ENCODE peak calls at places on chromosomes 3 and 15, in six cellular contexts. V is CD8-positive, alpha-beta T cell; R is naive thymus-derived CD4-positive, alpha-beta T cell; M is neuronal stem cell; Y is CD8-positive, alpha-beta memory T cell; N is tibial artery. X is an unnamed sample. For H3K4me1, the result is how much of the 10 kb centered on the place peaks cover.

GRCh38 chr15:83380682-83381081 is 66.5 kb upstream of the SH3GL3 start:
- DNase-seq in V (no peak), R (no peak), M (no peak), Y (no peak), N (no peak), X (no peak)

GRCh38 chr15:65008989-65009388 is 19.3 kb upstream of the SPG21 start:
- DNase-seq in V (no peak), R (no peak), M (no peak), Y (no peak), N (no peak), X (no peak)

GRCh38 chr15:84402856-84403608 is 167.5 kb downstream of the GOLGA6L4 start:
- DNase-seq in V (no peak), R (no peak), M (no peak), Y (no peak), N (no peak), X (no peak)

GRCh38 chr3:63069780-63070540 is 194.7 kb upstream of the CADPS start:
- DNase-seq in V (no peak), R (no peak), M (no peak), Y (no peak), N (no peak), X (no peak)

GRCh38 chr3:113746955-113747718 is at the start of gene ATP6V1A:
- DNase-seq in V (peak), R (peak), M (peak), Y (peak), N (peak), X (peak)

GRCh38 chr3:193884011-193884410 is 251.9 kb upstream of the HES1 start:
- DNase-seq in V (no peak), R (no peak), M (no peak), Y (no peak), N (no peak), X (no peak)

GRCh38 chr15:88256261-88257230 is at the start of gene NTRK3:
- DNase-seq in V (no peak), R (no peak), M (peak), Y (no peak), N (no peak), X (no peak)

GRCh38 chr3:181694805-181695660 is 16.7 kb upstream of the SOX2 start:
- DNase-seq in V (no peak), R (no peak), M (no peak), Y (no peak), N (peak), X (no peak)

GRCh38 chr15:87863152-87863551 is 393.4 kb downstream of the NTRK3 start:
- DNase-seq in V (no peak), R (no peak), M (peak), Y (no peak), N (no peak), X (no peak)

GRCh38 chr15:52765779-52766178 is 24.4 kb downstream of the ONECUT1 start:
- DNase-seq in V (no peak), R (no peak), M (peak), Y (no peak), N (no peak), X (no peak)

GRCh38 chr15:88375234-88375926 is 91.8 kb downstream of the MRPL46 start:
- DNase-seq in V (no peak), R (no peak), M (peak), Y (no peak), N (no peak), X (no peak)

GRCh38 chr3:98519351-98519750 is 3.4 kb downstream of the CLDND1 start:
- DNase-seq in V (no peak), R (no peak), M (no peak), Y (no peak), N (no peak), X (no peak)

GRCh38 chr3:188792788-188793187 is 379.0 kb upstream of the TPRG1 start:
- DNase-seq in V (no peak), R (no peak), M (no peak), Y (no peak), N (no peak), X (no peak)

GRCh38 chr3:126678691-126679317 is 23.9 kb upstream of the TXNRD3 start:
- DNase-seq in V (no peak), R (no peak), M (no peak), Y (no peak), N (no peak), X (no peak)

GRCh38 chr3:118337649-118338048 is 697.0 kb downstream of the IGSF11 start:
- DNase-seq in V (no peak), R (no peak), M (no peak), Y (no peak), N (no peak), X (no peak)

GRCh38 chr3:153051427-153052095 is 110.5 kb upstream of the RAP2B start:
- DNase-seq in V (no peak), R (no peak), M (no peak), Y (no peak), N (no peak), X (no peak)

GRCh38 chr3:188529228-188529627 is 375.3 kb downstream of the LPP start:
- DNase-seq in V (no peak), R (no peak), M (no peak), Y (no peak), N (no peak), X (no peak)

DNA sequence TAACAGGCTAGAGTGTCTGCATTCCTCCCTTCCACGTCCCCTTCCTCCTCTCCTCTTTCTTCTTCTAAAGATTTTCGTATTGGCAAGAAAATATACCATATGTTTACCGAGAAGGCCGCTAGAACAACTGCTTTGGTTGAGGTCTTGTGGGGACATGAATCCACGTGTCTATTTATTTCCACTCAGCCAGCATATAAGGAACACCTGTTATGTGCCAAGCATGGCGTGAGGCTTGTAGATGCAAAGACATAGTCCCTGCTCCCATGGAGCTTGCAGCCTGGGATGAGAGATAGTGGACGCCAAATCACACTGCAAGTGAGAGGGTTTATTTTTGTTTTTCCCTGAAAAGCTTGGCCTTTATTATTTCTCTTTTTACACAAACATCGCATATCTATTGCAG is 57.1 kb downstream of the SLC7A14 start:
- DNase-seq in V (no peak), R (no peak), M (no peak), Y (no peak), N (no peak), X (no peak)
- H3K27ac ChIP-seq in V (no peak), R (no peak), M (no peak), Y (no peak), N (no peak), X (no peak)

GRCh38 chr15:85443046-85443445 is 62.6 kb downstream of the AKAP13 start:
- DNase-seq in V (no peak), R (no peak), M (no peak), Y (no peak), N (no peak), X (no peak)

GRCh38 chr15:85445361-85445760 is 65.0 kb downstream of the AKAP13 start:
- DNase-seq in V (no peak), R (no peak), M (no peak), Y (no peak), N (no peak), X (no peak)

GRCh38 chr15:85440451-85440850 is 60.0 kb downstream of the AKAP13 start:
- DNase-seq in V (no peak), R (no peak), M (no peak), Y (no peak), N (no peak), X (no peak)

GRCh38 chr15:85444329-85444605 is 63.9 kb downstream of the AKAP13 start:
- DNase-seq in V (no peak), R (no peak), M (no peak), Y (no peak), N (no peak), X (no peak)

DNA sequence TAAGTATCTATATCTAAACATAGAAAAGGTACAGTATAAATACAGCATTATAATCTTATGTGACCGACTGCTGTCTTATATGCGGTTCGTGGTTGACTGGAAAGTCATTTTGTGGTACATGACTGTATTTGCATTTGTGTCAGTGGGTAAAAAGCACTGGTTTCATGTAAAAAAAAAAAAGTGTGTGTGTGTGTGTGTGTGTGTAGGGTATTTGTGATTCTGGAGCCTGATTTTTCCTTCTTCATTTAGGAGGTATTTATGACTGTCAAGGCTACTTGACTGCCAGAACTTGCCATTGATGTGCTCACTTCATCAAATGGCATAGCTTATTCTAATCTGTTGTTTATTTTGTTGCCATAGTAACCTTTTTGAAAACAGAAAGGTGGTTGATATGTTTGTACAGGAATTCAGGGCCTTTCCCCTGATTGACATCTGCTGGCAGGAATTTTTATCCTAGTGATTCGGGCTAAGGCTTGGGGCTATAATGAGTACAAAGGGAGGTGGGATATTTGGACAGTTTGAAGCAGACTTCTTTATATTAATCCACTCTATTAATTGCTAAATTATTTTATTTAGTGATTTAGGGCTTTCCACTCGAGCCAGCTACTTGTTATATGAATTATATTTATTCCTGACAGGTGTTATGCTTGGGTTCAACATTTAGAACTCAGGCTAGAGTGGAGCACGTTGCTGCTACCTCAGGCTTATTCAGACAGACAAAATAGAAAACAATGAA is 63.4 kb downstream of the AKAP13 start:
- DNase-seq in V (no peak), R (peak), M (peak), Y (no peak), N (no peak), X (no peak)
- H3K4me1 ChIP-seq in V (under half), R (under half), M (under half), Y (under half), N (under half), X (under half)

DNA sequence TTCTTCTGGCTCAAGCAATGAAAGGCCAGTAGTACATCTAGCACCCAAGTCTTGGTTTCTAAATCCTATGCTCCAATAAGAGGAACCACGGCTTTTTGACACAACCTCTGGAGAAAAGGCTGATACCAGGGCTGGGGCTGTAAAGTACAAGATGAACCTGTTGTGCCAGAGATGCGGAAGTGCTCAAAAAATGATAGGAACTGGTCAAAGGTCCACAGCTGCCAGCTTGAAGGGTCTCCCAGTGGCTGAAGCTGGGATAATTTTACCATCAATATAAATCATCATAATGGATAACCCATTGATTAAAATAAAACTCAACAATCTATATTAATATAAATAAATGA is 562 bp upstream of the NCEH1 start:
- DNase-seq in V (no peak), R (no peak), M (no peak), Y (no peak), N (no peak), X (no peak)
- H3K4me3 ChIP-seq in V (peak), R (peak), M (peak), Y (peak), N (peak), X (peak)

GRCh38 chr3:45166283-45166879 is 20.2 kb upstream of the CDCP1 start:
- DNase-seq in V (no peak), R (no peak), M (no peak), Y (no peak), N (no peak), X (no peak)
- H3K27ac ChIP-seq in V (no peak), R (no peak), M (no peak), Y (no peak), N (peak), X (no peak)

DNA sequence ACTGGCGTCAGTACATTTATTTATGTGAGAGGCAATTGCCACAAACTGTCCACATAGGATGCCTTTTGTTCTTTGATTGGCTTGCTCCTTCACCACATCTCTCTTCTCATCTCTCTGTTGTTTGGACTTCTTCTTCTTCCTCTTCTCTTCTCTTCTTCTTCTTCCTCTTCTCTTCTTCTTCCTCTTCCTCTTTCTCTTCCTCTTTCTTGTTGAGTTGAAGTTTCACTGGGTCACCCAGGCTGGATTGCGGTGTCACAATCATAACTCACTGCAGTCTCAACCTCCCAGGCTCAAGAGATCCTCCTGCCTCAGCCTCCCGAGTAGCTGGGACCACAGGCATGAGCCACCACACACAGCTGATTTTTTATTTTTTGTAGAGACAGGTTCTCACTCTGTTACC is 67.7 kb upstream of the GSK3B start:
- DNase-seq in V (no peak), R (no peak), M (no peak), Y (no peak), N (no peak), X (no peak)
- H3K4me1 ChIP-seq in V (under half), R (under half), M (under half), Y (under half), N (under half), X (under half)

DNA sequence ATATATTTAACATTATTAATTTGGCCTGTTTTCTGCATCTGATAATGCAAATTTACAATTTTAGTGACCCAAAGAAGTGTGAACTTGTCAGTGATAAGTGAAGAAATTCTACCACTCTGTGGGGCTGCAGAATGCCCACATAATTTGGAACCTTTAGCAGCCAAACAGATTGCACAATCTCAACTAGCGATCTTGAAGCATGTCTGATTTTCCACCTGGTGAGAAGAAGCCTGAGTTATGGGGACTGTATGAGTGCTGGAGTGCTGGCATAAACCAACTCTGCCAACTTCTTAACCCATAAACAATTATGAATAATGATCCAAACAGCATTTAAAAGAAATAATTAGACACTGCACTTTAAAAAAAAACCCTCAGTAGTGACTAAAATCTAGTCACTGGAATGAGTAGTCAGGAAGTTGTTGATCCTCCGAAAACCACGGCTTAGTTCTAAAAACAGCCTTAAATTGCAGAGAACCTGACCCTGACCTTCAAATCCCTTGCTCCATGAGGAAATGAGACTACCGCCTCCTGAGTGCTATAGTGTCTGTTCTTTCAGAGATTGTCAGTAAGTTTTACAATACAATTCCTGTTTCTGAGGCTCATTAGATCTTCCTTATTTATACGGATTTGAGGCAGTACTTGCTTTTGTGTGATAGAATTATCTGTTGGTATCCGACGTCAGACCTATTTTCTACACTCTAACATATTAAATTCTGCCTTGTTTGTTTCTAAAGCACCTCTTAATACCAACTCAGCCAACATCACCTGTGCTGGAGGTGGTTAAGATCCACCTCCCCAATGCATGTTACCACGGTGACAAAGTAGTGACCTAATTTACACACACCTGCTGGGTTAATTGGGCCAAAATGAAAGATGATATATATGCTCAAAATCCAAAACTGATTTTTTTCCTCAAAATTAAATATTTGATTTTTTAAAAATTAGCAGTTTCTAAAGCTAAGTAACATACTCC is 267.7 kb downstream of the ZBTB20 start:
- DNase-seq in V (no peak), R (no peak), M (no peak), Y (no peak), N (no peak), X (no peak)
- H3K4me3 ChIP-seq in V (no peak), R (no peak), M (no peak), Y (no peak), N (no peak), X (no peak)

GRCh38 chr3:37628711-37629301 is 232.9 kb upstream of the CTDSPL start:
- DNase-seq in V (no peak), R (no peak), M (no peak), Y (no peak), N (no peak), X (no peak)

GRCh38 chr3:37625690-37626089 is 236.0 kb upstream of the CTDSPL start:
- DNase-seq in V (no peak), R (no peak), M (no peak), Y (no peak), N (no peak), X (no peak)

GRCh38 chr3:37626722-37627565 is 234.7 kb upstream of the CTDSPL start:
- DNase-seq in V (no peak), R (no peak), M (no peak), Y (no peak), N (no peak), X (no peak)

GRCh38 chr3:37630441-37630840 is 231.2 kb upstream of the CTDSPL start:
- DNase-seq in V (no peak), R (no peak), M (no peak), Y (no peak), N (no peak), X (no peak)

GRCh38 chr3:37627951-37628620 is 233.6 kb upstream of the CTDSPL start:
- DNase-seq in V (no peak), R (no peak), M (no peak), Y (no peak), N (no peak), X (no peak)
- H3K27ac ChIP-seq in V (no peak), R (no peak), M (no peak), Y (no peak), N (no peak), X (no peak)

X was measured in effector memory CD4-positive, alpha-beta T cell.